ENCODE peak calls at places on chromosomes 2 and 18, in eight cellular contexts. One of them, this sample, is unnamed.

GRCh38 chr2:71785550-71785951 is 332.2 kb downstream of the DYSF start:
- DNase-seq in gastrocnemius medialis: no peak
- DNase-seq in cardiac muscle cell: no peak
- DNase-seq in sigmoid colon: no peak
- DNase-seq in right cardiac atrium: no peak
- DNase-seq in A549: no peak
- DNase-seq in neural progenitor cell: no peak
- DNase-seq in heart right ventricle: peak; percentile 1
- DNase-seq in this sample: peak; percentile 12

GRCh38 chr18:5979971-5980457 is 84.7 kb upstream of the TMEM200C start:
- DNase-seq in gastrocnemius medialis: no peak
- DNase-seq in cardiac muscle cell: no peak
- DNase-seq in sigmoid colon: no peak
- DNase-seq in right cardiac atrium: peak; percentile 67
- DNase-seq in A549: no peak
- DNase-seq in neural progenitor cell: no peak
- DNase-seq in heart right ventricle: peak; percentile 17
- DNase-seq in this sample: no peak

GRCh38 chr2:2527162-2527561 is 196.1 kb upstream of the MYT1L start:
- DNase-seq in gastrocnemius medialis: no peak
- DNase-seq in cardiac muscle cell: no peak
- DNase-seq in sigmoid colon: peak; percentile 19
- DNase-seq in right cardiac atrium: no peak
- DNase-seq in A549: no peak
- DNase-seq in neural progenitor cell: no peak
- DNase-seq in heart right ventricle: no peak
- DNase-seq in this sample: no peak

GRCh38 chr2:164859251-164859818 is 17.7 kb upstream of the COBLL1 start:
- DNase-seq in gastrocnemius medialis: no peak
- DNase-seq in cardiac muscle cell: no peak
- DNase-seq in sigmoid colon: no peak
- DNase-seq in right cardiac atrium: no peak
- DNase-seq in A549: no peak
- DNase-seq in neural progenitor cell: no peak
- DNase-seq in heart right ventricle: no peak
- DNase-seq in this sample: no peak

GRCh38 chr2:230828272-230828961 is 36.3 kb upstream of the ITM2C start:
- DNase-seq in gastrocnemius medialis: peak; percentile 24
- DNase-seq in cardiac muscle cell: peak; percentile 25
- DNase-seq in sigmoid colon: no peak
- DNase-seq in right cardiac atrium: peak; percentile 60
- DNase-seq in A549: no peak
- DNase-seq in neural progenitor cell: no peak
- DNase-seq in heart right ventricle: peak; percentile 45
- DNase-seq in this sample: no peak

GRCh38 chr2:20182241-20182931 is 42.5 kb downstream of the SDC1 start:
- DNase-seq in gastrocnemius medialis: no peak
- DNase-seq in cardiac muscle cell: peak; percentile 69
- DNase-seq in sigmoid colon: peak; percentile 45
- DNase-seq in right cardiac atrium: peak; percentile 68
- DNase-seq in A549: peak; percentile 86
- DNase-seq in neural progenitor cell: no peak
- DNase-seq in heart right ventricle: no peak
- DNase-seq in this sample: peak; percentile 53

GRCh38 chr2:30232027-30232800 is 880 bp downstream of the LBH start:
- DNase-seq in gastrocnemius medialis: no peak
- DNase-seq in cardiac muscle cell: peak; percentile 62
- DNase-seq in sigmoid colon: peak; percentile 86
- DNase-seq in right cardiac atrium: peak; percentile 82
- DNase-seq in A549: peak; percentile 47
- DNase-seq in neural progenitor cell: peak; percentile 69
- DNase-seq in heart right ventricle: peak; percentile 71
- DNase-seq in this sample: no peak

GRCh38 chr2:177265834-177266817 is 1.6 kb upstream of the NFE2L2 start:
- DNase-seq in gastrocnemius medialis: no peak
- DNase-seq in cardiac muscle cell: peak; percentile 77
- DNase-seq in sigmoid colon: no peak
- DNase-seq in right cardiac atrium: no peak
- DNase-seq in A549: no peak
- DNase-seq in neural progenitor cell: no peak
- DNase-seq in heart right ventricle: no peak
- DNase-seq in this sample: no peak

GRCh38 chr2:188382107-188382506 is 90.4 kb downstream of the GULP1 start:
- DNase-seq in gastrocnemius medialis: no peak
- DNase-seq in cardiac muscle cell: peak; percentile 6
- DNase-seq in sigmoid colon: no peak
- DNase-seq in right cardiac atrium: no peak
- DNase-seq in A549: no peak
- DNase-seq in neural progenitor cell: no peak
- DNase-seq in heart right ventricle: no peak
- DNase-seq in this sample: no peak

GRCh38 chr18:10798727-10799435 is 273.1 kb downstream of the NAPG start:
- DNase-seq in gastrocnemius medialis: no peak
- DNase-seq in cardiac muscle cell: peak; percentile 80
- DNase-seq in sigmoid colon: no peak
- DNase-seq in right cardiac atrium: no peak
- DNase-seq in A549: peak; percentile 18
- DNase-seq in neural progenitor cell: no peak
- DNase-seq in heart right ventricle: no peak
- DNase-seq in this sample: no peak

GRCh38 chr2:2568411-2568810 is 237.3 kb upstream of the MYT1L start:
- DNase-seq in gastrocnemius medialis: no peak
- DNase-seq in cardiac muscle cell: no peak
- DNase-seq in sigmoid colon: no peak
- DNase-seq in right cardiac atrium: no peak
- DNase-seq in A549: no peak
- DNase-seq in neural progenitor cell: no peak
- DNase-seq in heart right ventricle: no peak
- DNase-seq in this sample: no peak

GRCh38 chr2:213609570-213610170 is 325.4 kb downstream of the SPAG16 start:
- DNase-seq in gastrocnemius medialis: no peak
- DNase-seq in cardiac muscle cell: no peak
- DNase-seq in sigmoid colon: no peak
- DNase-seq in right cardiac atrium: no peak
- DNase-seq in A549: no peak
- DNase-seq in neural progenitor cell: peak; percentile 10
- DNase-seq in heart right ventricle: no peak
- DNase-seq in this sample: no peak

GRCh38 chr18:7603259-7604000 is 36.3 kb downstream of the PTPRM start:
- DNase-seq in gastrocnemius medialis: no peak
- DNase-seq in cardiac muscle cell: no peak
- DNase-seq in sigmoid colon: no peak
- DNase-seq in right cardiac atrium: no peak
- DNase-seq in A549: no peak
- DNase-seq in neural progenitor cell: peak; percentile 65
- DNase-seq in heart right ventricle: no peak
- DNase-seq in this sample: no peak
- H3K4me1 ChIP-seq in gastrocnemius medialis: peaks cover 68% of the 10 kb centered on the region
- H3K4me1 ChIP-seq in cardiac muscle cell: peaks cover 31% of the 10 kb centered on the region
- H3K4me1 ChIP-seq in sigmoid colon: no peaks in the 10 kb centered on the region
- H3K4me1 ChIP-seq in right cardiac atrium: peaks cover 17% of the 10 kb centered on the region
- H3K4me1 ChIP-seq in A549: peaks cover 25% of the 10 kb centered on the region
- H3K4me1 ChIP-seq in neural progenitor cell: peaks cover 46% of the 10 kb centered on the region
- H3K4me1 ChIP-seq in heart right ventricle: peaks cover 98% of the 10 kb centered on the region
- H3K4me1 ChIP-seq in this sample: no peaks in the 10 kb centered on the region

DNA sequence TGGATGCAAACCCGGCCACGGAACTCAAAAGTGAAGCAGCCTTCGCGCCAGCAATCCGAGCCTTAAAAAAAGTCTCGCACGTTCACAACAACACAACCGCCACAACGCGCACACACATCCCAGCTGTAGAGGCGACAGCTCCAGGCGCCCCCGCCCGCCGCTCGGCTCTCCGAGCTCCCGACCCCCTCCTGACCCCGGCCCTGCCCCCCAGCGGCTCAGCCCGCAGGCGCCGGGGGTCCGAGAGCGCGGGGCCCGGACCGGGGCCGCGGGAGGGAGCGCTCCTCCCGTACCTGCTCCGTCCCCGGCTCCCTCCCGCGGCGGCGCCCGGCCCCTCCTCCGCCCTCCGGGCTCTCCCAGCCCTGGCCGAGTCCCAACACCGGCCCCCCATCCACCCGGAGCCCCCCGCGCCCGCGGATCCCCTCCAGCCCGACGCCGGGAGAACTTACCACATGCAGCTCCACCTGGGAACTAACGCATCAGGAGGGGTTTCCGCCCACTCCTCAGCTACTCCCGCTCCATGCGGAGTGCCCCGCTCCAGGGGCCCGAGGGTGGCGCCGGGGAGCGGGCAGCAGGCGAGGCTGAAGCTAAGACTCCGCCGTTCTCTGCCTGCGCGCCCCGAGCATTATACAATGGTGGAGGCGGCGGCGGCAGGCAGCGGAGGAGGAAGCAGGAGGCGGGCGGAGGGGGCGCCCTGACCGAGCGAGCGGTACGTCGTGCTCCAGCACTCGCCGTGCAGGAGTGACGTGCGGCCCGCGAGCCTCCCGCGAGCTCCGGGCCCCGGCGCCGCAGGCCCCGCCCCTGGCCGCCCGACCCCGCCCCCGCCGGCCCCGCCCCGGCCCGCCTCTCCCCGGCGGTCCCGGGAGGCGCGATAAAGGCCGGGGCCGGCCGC is at the start of gene SERTAD2:
- DNase-seq in gastrocnemius medialis: peak; percentile 74
- DNase-seq in cardiac muscle cell: peak; percentile 94
- DNase-seq in sigmoid colon: peak; percentile 96
- DNase-seq in right cardiac atrium: peak; percentile 97
- DNase-seq in A549: peak; percentile 82
- DNase-seq in neural progenitor cell: peak; percentile 97
- DNase-seq in heart right ventricle: peak; percentile 90
- DNase-seq in this sample: peak; percentile 86
- H3K4me1 ChIP-seq in gastrocnemius medialis: peaks cover 42% of the 10 kb centered on the region
- H3K4me1 ChIP-seq in cardiac muscle cell: peaks cover 50% of the 10 kb centered on the region
- H3K4me1 ChIP-seq in sigmoid colon: no peaks in the 10 kb centered on the region
- H3K4me1 ChIP-seq in right cardiac atrium: no peaks in the 10 kb centered on the region
- H3K4me1 ChIP-seq in A549: peaks cover 49% of the 10 kb centered on the region
- H3K4me1 ChIP-seq in neural progenitor cell: peaks cover 49% of the 10 kb centered on the region
- H3K4me1 ChIP-seq in heart right ventricle: peaks cover 58% of the 10 kb centered on the region
- H3K4me1 ChIP-seq in this sample: no peaks in the 10 kb centered on the region

DNA sequence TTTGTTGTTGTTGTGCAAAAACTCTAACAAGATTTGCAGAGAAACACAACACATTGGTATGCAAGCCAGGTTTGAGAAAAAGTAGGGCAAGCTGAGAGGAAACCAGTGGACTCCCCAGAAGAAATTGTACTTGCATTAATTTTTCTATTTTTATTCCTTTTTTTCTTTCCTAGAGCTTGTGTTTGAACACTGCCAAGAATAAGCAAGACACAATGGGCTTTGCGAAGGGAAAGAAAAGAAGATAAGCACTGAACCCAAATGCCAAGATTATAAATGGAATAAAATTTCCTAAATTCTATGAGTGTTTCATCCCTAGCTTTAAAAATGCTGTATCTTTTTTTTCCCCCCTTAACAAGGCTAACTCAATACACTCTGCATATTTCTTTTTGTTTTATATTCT is 17.0 kb upstream of the CYTIP start:
- DNase-seq in gastrocnemius medialis: no peak
- DNase-seq in cardiac muscle cell: peak; percentile 8
- DNase-seq in sigmoid colon: no peak
- DNase-seq in right cardiac atrium: no peak
- DNase-seq in A549: no peak
- DNase-seq in neural progenitor cell: no peak
- DNase-seq in heart right ventricle: no peak
- DNase-seq in this sample: no peak
- H3K4me1 ChIP-seq in gastrocnemius medialis: no peaks in the 10 kb centered on the region
- H3K4me1 ChIP-seq in cardiac muscle cell: no peaks in the 10 kb centered on the region
- H3K4me1 ChIP-seq in sigmoid colon: no peaks in the 10 kb centered on the region
- H3K4me1 ChIP-seq in right cardiac atrium: no peaks in the 10 kb centered on the region
- H3K4me1 ChIP-seq in A549: peaks cover 22% of the 10 kb centered on the region
- H3K4me1 ChIP-seq in neural progenitor cell: peaks cover 19% of the 10 kb centered on the region
- H3K4me1 ChIP-seq in heart right ventricle: no peaks in the 10 kb centered on the region
- H3K4me1 ChIP-seq in this sample: no peaks in the 10 kb centered on the region

DNA sequence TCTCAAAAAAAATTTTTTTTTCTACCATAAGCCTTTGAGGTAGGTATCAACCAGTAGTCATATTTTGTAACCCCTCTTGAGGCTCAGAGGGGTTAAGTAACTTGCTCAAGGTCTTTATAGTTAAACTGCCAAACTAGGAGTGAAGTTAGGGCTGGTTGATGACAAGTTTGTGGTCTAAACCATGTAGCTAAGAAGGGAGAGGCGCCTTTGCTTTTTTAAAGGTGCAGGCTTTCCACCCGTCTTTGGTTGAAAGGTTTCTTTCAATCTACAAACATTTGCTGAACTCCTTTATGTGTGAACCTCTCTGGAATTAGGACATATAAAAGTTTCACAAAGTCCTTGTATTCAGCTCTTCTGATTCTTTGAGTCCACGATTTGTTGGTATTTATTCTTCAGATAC is 2.4 kb upstream of the MTA3 start:
- DNase-seq in gastrocnemius medialis: no peak
- DNase-seq in cardiac muscle cell: no peak
- DNase-seq in sigmoid colon: no peak
- DNase-seq in right cardiac atrium: no peak
- DNase-seq in A549: no peak
- DNase-seq in neural progenitor cell: no peak
- DNase-seq in heart right ventricle: no peak
- DNase-seq in this sample: no peak
- H3K4me1 ChIP-seq in gastrocnemius medialis: peaks cover 17% of the 10 kb centered on the region
- H3K4me1 ChIP-seq in cardiac muscle cell: peaks cover 10% of the 10 kb centered on the region
- H3K4me1 ChIP-seq in sigmoid colon: no peaks in the 10 kb centered on the region
- H3K4me1 ChIP-seq in right cardiac atrium: no peaks in the 10 kb centered on the region
- H3K4me1 ChIP-seq in A549: peaks cover 14% of the 10 kb centered on the region
- H3K4me1 ChIP-seq in neural progenitor cell: peaks cover 17% of the 10 kb centered on the region
- H3K4me1 ChIP-seq in heart right ventricle: peaks cover 20% of the 10 kb centered on the region
- H3K4me1 ChIP-seq in this sample: no peaks in the 10 kb centered on the region

GRCh38 chr2:36385603-36386002 is 30.0 kb downstream of the CRIM1 start:
- DNase-seq in gastrocnemius medialis: no peak
- DNase-seq in cardiac muscle cell: no peak
- DNase-seq in sigmoid colon: no peak
- DNase-seq in right cardiac atrium: no peak
- DNase-seq in A549: no peak
- DNase-seq in neural progenitor cell: no peak
- DNase-seq in heart right ventricle: no peak
- DNase-seq in this sample: no peak
- H3K4me1 ChIP-seq in gastrocnemius medialis: peaks cover 82% of the 10 kb centered on the region
- H3K4me1 ChIP-seq in cardiac muscle cell: peaks cover 5% of the 10 kb centered on the region
- H3K4me1 ChIP-seq in sigmoid colon: no peaks in the 10 kb centered on the region
- H3K4me1 ChIP-seq in right cardiac atrium: peaks cover 8% of the 10 kb centered on the region
- H3K4me1 ChIP-seq in A549: peaks cover 100% of the 10 kb centered on the region
- H3K4me1 ChIP-seq in neural progenitor cell: peaks cover 9% of the 10 kb centered on the region
- H3K4me1 ChIP-seq in heart right ventricle: peaks cover 61% of the 10 kb centered on the region
- H3K4me1 ChIP-seq in this sample: peaks cover 5% of the 10 kb centered on the region

DNA sequence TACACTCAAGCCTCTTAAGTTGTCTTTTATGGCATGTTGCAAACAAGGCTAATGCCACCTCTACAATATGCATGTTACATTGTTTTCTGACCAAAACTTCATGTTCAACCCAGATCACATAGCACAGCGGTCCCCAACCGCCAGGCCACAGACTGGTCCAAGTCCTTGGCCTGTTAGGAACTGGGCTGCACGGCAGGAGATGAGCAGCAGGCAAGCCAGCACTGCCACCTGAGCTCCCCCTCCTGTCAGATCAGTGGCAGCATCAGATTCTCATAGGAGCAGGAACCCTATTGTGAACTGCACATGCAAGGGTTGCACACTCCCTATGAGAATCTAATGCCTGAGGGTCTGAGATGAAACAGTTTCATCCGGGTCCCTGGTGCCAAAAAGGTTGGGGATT is 324.8 kb upstream of the CHAC2 start:
- DNase-seq in gastrocnemius medialis: no peak
- DNase-seq in cardiac muscle cell: no peak
- DNase-seq in sigmoid colon: no peak
- DNase-seq in right cardiac atrium: no peak
- DNase-seq in A549: no peak
- DNase-seq in neural progenitor cell: peak; percentile 38
- DNase-seq in heart right ventricle: no peak
- DNase-seq in this sample: no peak
- H3K4me1 ChIP-seq in gastrocnemius medialis: peaks cover 5% of the 10 kb centered on the region
- H3K4me1 ChIP-seq in cardiac muscle cell: peaks cover 14% of the 10 kb centered on the region
- H3K4me1 ChIP-seq in sigmoid colon: no peaks in the 10 kb centered on the region
- H3K4me1 ChIP-seq in right cardiac atrium: peaks cover 2% of the 10 kb centered on the region
- H3K4me1 ChIP-seq in A549: no peaks in the 10 kb centered on the region
- H3K4me1 ChIP-seq in neural progenitor cell: no peaks in the 10 kb centered on the region
- H3K4me1 ChIP-seq in heart right ventricle: no peaks in the 10 kb centered on the region
- H3K4me1 ChIP-seq in this sample: no peaks in the 10 kb centered on the region

GRCh38 chr2:42963452-42964068 is 171.2 kb upstream of the HAAO start:
- DNase-seq in gastrocnemius medialis: no peak
- DNase-seq in cardiac muscle cell: no peak
- DNase-seq in sigmoid colon: no peak
- DNase-seq in right cardiac atrium: no peak
- DNase-seq in A549: no peak
- DNase-seq in neural progenitor cell: no peak
- DNase-seq in heart right ventricle: no peak
- DNase-seq in this sample: no peak
- H3K4me1 ChIP-seq in gastrocnemius medialis: peaks cover 56% of the 10 kb centered on the region
- H3K4me1 ChIP-seq in cardiac muscle cell: no peaks in the 10 kb centered on the region
- H3K4me1 ChIP-seq in sigmoid colon: no peaks in the 10 kb centered on the region
- H3K4me1 ChIP-seq in right cardiac atrium: peaks cover 26% of the 10 kb centered on the region
- H3K4me1 ChIP-seq in A549: no peaks in the 10 kb centered on the region
- H3K4me1 ChIP-seq in neural progenitor cell: peaks cover 34% of the 10 kb centered on the region
- H3K4me1 ChIP-seq in heart right ventricle: peaks cover 80% of the 10 kb centered on the region
- H3K4me1 ChIP-seq in this sample: peaks cover 17% of the 10 kb centered on the region